ENCODE peak calls at places on chromosome 11, in five cellular contexts. F is amygdala, D is iris pigment epithelial cell, Y is retina, W is posterior cingulate gyrus. Q is an unnamed sample.

GRCh38 chr11:47305734-47306483 is 36.0 kb downstream of the MADD start:
- DNase-seq in F (no peak), D (no peak), Y (peak; percentile 9), W (peak; percentile 94), Q (no peak)

GRCh38 chr11:101438126-101438525 is 145.7 kb downstream of the TRPC6 start:
- DNase-seq in F (no peak), D (no peak), Y (no peak), W (no peak), Q (no peak)

GRCh38 chr11:101321222-101321621 is 191.6 kb upstream of the PGR start:
- DNase-seq in F (no peak), D (no peak), Y (no peak), W (no peak), Q (no peak)

GRCh38 chr11:110474578-110474977 is 44.8 kb downstream of the FDX1 start:
- DNase-seq in F (no peak), D (no peak), Y (no peak), W (no peak), Q (no peak)

GRCh38 chr11:72721689-72722049 is 30.5 kb downstream of the ARAP1 start:
- DNase-seq in F (no peak), D (peak; percentile 45), Y (no peak), W (no peak), Q (peak; percentile 61)

GRCh38 chr11:17699157-17700114 is 19.9 kb upstream of the MYOD1 start:
- DNase-seq in F (no peak), D (peak; percentile 68), Y (no peak), W (no peak), Q (no peak)

GRCh38 chr11:36741515-36741914 is 143.5 kb upstream of the RAG2 start:
- DNase-seq in F (no peak), D (no peak), Y (no peak), W (no peak), Q (no peak)

GRCh38 chr11:95301497-95301896 is 70.5 kb upstream of the SESN3 start:
- DNase-seq in F (no peak), D (peak; percentile 14), Y (no peak), W (no peak), Q (no peak)

GRCh38 chr11:64665381-64665780 is 57.6 kb downstream of the NRXN2 start:
- DNase-seq in F (no peak), D (no peak), Y (peak; percentile 43), W (peak; percentile 55), Q (no peak)

GRCh38 chr11:134276396-134277175 is 407 bp downstream of the GLB1L3 start:
- DNase-seq in F (no peak), D (no peak), Y (peak; percentile 80), W (peak; percentile 85), Q (no peak)

GRCh38 chr11:79077684-79078379 is 363.0 kb downstream of the TENM4 start:
- DNase-seq in F (no peak), D (no peak), Y (peak; percentile 53), W (no peak), Q (no peak)

GRCh38 chr11:118618991-118619375 is 11.6 kb downstream of the PHLDB1 start:
- DNase-seq in F (no peak), D (peak; percentile 66), Y (no peak), W (no peak), Q (no peak)

GRCh38 chr11:85685131-85685819 is 720 bp downstream of the CCDC89 start:
- DNase-seq in F (no peak), D (no peak), Y (peak; percentile 78), W (peak; percentile 74), Q (peak; percentile 48)

GRCh38 chr11:42840856-42841255 is 470.9 kb upstream of the API5 start:
- DNase-seq in F (no peak), D (no peak), Y (no peak), W (no peak), Q (no peak)

GRCh38 chr11:63985812-63986155 is 454 bp upstream of the OTUB1 start:
- DNase-seq in F (no peak), D (no peak), Y (no peak), W (no peak), Q (no peak)

GRCh38 chr11:72141066-72141465 is 5.5 kb downstream of the FOLR3 start:
- DNase-seq in F (no peak), D (peak; percentile 94), Y (no peak), W (no peak), Q (no peak)

GRCh38 chr11:124394408-124394807 is 4.4 kb downstream of the OR8B3 start:
- DNase-seq in F (no peak), D (peak; percentile 65), Y (no peak), W (no peak), Q (no peak)

GRCh38 chr11:63590024-63590788 is 24.0 kb downstream of the PLAAT3 start:
- DNase-seq in F (no peak), D (no peak), Y (no peak), W (no peak), Q (no peak)

GRCh38 chr11:45933131-45933821 is 10.8 kb downstream of the LARGE2 start:
- DNase-seq in F (no peak), D (peak; percentile 14), Y (no peak), W (no peak), Q (peak; percentile 50)

GRCh38 chr11:34754171-34754823 is 133.4 kb downstream of the EHF start:
- DNase-seq in F (no peak), D (peak; percentile 63), Y (no peak), W (no peak), Q (no peak)

GRCh38 chr11:67025750-67026149 is 2.8 kb downstream of the SYT12 start:
- DNase-seq in F (no peak), D (no peak), Y (no peak), W (no peak), Q (no peak)

GRCh38 chr11:58513747-58514367 is 6.0 kb upstream of the OR5B21 start:
- DNase-seq in F (no peak), D (peak; percentile 70), Y (peak; percentile 55), W (no peak), Q (no peak)

GRCh38 chr11:17395978-17396377 is 7.5 kb upstream of the KCNJ11 start:
- DNase-seq in F (no peak), D (no peak), Y (no peak), W (no peak), Q (no peak)

GRCh38 chr11:82999232-82999631 is 72.5 kb downstream of the RAB30 start:
- DNase-seq in F (no peak), D (no peak), Y (no peak), W (no peak), Q (no peak)

GRCh38 chr11:128323381-128323780 is 264.0 kb downstream of the ETS1 start:
- DNase-seq in F (no peak), D (peak; percentile 71), Y (no peak), W (no peak), Q (no peak)

GRCh38 chr11:72058416-72059034 is 21.8 kb downstream of the NUMA1 start:
- DNase-seq in F (no peak), D (peak; percentile 25), Y (no peak), W (no peak), Q (no peak)

GRCh38 chr11:130037058-130037457 is 32.6 kb upstream of the APLP2 start:
- DNase-seq in F (no peak), D (peak; percentile 88), Y (no peak), W (no peak), Q (no peak)

GRCh38 chr11:56027354-56027753 is at the start of gene OR5AS1:
- DNase-seq in F (no peak), D (no peak), Y (no peak), W (no peak), Q (no peak)

GRCh38 chr11:12506502-12506921 is 129.1 kb downstream of the PARVA start:
- DNase-seq in F (no peak), D (peak; percentile 57), Y (no peak), W (no peak), Q (no peak)

GRCh38 chr11:75775056-75775455 is 6.5 kb downstream of the DGAT2 start:
- DNase-seq in F (no peak), D (no peak), Y (no peak), W (peak; percentile 41), Q (no peak)

GRCh38 chr11:66720223-66720898 is 8.7 kb downstream of the SPTBN2 start:
- DNase-seq in F (no peak), D (peak; percentile 75), Y (peak; percentile 38), W (peak; percentile 95), Q (no peak)

GRCh38 chr11:13775471-13775870 is 107.0 kb downstream of the FAR1 start:
- DNase-seq in F (no peak), D (no peak), Y (no peak), W (no peak), Q (no peak)

GRCh38 chr11:102946237-102946636 is 9.3 kb downstream of the MMP13 start:
- DNase-seq in F (no peak), D (peak; percentile 26), Y (no peak), W (no peak), Q (no peak)

GRCh38 chr11:103215812-103216211 is 106.6 kb downstream of the DYNC2H1 start:
- DNase-seq in F (no peak), D (peak; percentile 57), Y (no peak), W (no peak), Q (no peak)

GRCh38 chr11:39385911-39386310 is 2073.5 kb downstream of the LRRC4C start:
- DNase-seq in F (no peak), D (no peak), Y (no peak), W (no peak), Q (no peak)

GRCh38 chr11:105229758-105230157 is 90.2 kb upstream of the CARD18 start:
- DNase-seq in F (no peak), D (no peak), Y (no peak), W (no peak), Q (no peak)

Q was measured in ovary.